ENCODE peak calls at places on chromosomes 4 and X, in nine cellular contexts. U is cardiac fibroblast, A is thoracic aorta, N is GM23338, V is endothelial cell, H is PC-3, O is NB4, X is astrocyte of the spinal cord, Y is pancreas. T is an unnamed sample.

GRCh38 chr4:26069218-26069617 is 155.2 kb downstream of the SMIM20 start:
- DNase-seq in U (peak), A (no peak), V (peak), Y (no peak), X (peak), H (peak), O (peak), N (peak), T (peak)

GRCh38 chr4:5635826-5636196 is 72.5 kb downstream of the EVC2 start:
- DNase-seq in N (no peak), X (peak), A (no peak), H (peak), U (peak), Y (no peak), V (no peak), O (no peak), T (peak)

GRCh38 chr4:6916587-6917444 is 7.2 kb downstream of the TBC1D14 start:
- DNase-seq in H (no peak), N (no peak), U (peak), O (peak), A (no peak), X (no peak), Y (no peak), V (no peak), T (no peak)

GRCh38 chrX:3191186-3191585 is 149.9 kb downstream of the ARSF start:
- DNase-seq in V (no peak), U (no peak), N (no peak), H (no peak), X (no peak), O (no peak), Y (no peak), A (no peak), T (no peak)

GRCh38 chrX:136639506-136640176 is 8.3 kb upstream of the CD40LG start:
- DNase-seq in U (peak), X (peak), A (no peak), O (peak), V (no peak), N (no peak), Y (no peak), H (peak), T (peak)

GRCh38 chr4:75908555-75908954 is 6.3 kb upstream of the PPEF2 start:
- DNase-seq in O (peak), A (no peak), U (peak), N (no peak), X (no peak), H (no peak), Y (no peak), V (no peak), T (no peak)

GRCh38 chrX:47228550-47229270 is 4.1 kb upstream of the USP11 start:
- DNase-seq in H (no peak), V (no peak), A (no peak), U (no peak), X (no peak), Y (no peak), O (no peak), N (no peak), T (no peak)

GRCh38 chr4:3219761-3220481 is 29.0 kb upstream of the MSANTD1 start:
- DNase-seq in A (no peak), N (no peak), Y (no peak), U (no peak), O (no peak), H (no peak), V (no peak), X (no peak), T (no peak)

GRCh38 chr4:152255437-152255836 is 280.5 kb downstream of the FBXW7 start:
- DNase-seq in V (no peak), U (peak), H (peak), A (no peak), O (peak), N (no peak), X (peak), Y (no peak), T (no peak)

GRCh38 chr4:108129226-108129625 is 39.5 kb downstream of the LEF1 start:
- DNase-seq in H (no peak), V (no peak), U (no peak), Y (no peak), O (no peak), N (no peak), A (no peak), X (no peak), T (no peak)

DNA sequence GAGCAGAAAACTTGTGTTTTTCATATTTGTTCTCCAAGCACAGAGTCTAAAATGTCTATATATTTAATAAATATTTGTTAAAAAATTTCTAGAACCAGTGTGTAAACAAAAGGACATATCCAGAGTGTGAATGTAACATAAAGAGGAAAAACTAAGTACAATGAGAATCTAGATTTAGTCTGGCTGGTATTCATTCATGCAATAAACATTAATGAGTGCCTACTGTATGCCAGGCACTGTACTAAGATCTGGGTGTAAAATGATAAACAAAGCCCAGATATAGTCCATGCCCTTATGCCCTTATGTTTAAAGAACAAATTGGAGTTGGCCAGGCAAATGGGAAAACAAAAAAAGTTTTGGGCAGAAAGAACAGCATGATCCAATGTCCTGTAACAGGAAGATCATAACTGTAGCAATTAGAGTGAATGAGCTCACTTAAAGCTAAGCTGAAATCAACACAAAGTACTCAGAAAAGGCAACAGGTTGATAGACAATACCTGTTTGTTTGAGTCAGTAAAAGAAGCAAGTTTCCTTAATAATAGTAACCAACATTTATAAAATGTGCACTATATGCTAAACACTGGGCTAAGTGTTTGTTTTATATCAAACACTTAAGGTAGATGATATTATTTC is 1.3 kb upstream of the TMLHE start:
- DNase-seq in O (no peak), V (no peak), N (no peak), U (no peak), X (no peak), Y (no peak), A (no peak), H (no peak), T (no peak)
- TF ChIP-seq CTCF in O (no peak), V (no peak), N (no peak), U (no peak), X (no peak), Y (no peak), A (no peak), H (no peak), T (no peak)

GRCh38 chrX:88605222-88605583 is 141.8 kb upstream of the CPXCR1 start:
- DNase-seq in H (peak), Y (no peak), U (peak), O (no peak), N (no peak), X (no peak), V (no peak), A (no peak), T (no peak)
- TF ChIP-seq CTCF in H (no peak), Y (no peak), U (no peak), O (no peak), N (no peak), X (no peak), V (no peak), A (no peak), T (no peak)

DNA sequence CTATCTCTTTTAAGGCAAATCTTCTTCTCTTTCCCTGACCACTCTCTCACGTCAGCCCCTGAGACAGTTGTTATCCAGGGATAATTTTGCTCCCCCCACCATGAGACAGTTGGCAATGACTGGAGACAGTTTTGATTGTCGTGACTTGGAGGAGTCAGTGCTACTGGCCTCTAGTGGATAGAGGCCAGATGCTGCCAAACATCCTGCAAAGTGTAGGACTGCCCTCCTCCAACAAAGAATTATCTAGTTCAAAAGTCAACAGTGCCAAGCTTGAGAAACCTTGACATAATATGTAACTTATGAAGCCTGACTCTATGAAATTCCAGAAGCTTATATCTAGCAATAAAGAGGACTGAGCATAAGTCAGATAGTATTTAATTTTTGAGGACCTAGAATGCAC is 502.1 kb upstream of the IGFBP7 start:
- DNase-seq in V (no peak), Y (no peak), H (peak), X (no peak), O (no peak), U (no peak), A (no peak), N (no peak), T (no peak)
- TF ChIP-seq CTCF in V (no peak), Y (no peak), H (peak), X (no peak), O (no peak), U (no peak), A (no peak), N (peak), T (no peak)

GRCh38 chr4:186946682-186947294 is 223.1 kb upstream of the FAT1 start:
- DNase-seq in H (peak), X (peak), V (peak), A (no peak), O (no peak), Y (peak), N (peak), U (peak), T (no peak)
- TF ChIP-seq CTCF in H (peak), X (peak), V (peak), A (no peak), O (no peak), Y (peak), N (peak), U (no peak), T (peak)

GRCh38 chr4:80486603-80487002 is 151.1 kb downstream of the CFAP299 start:
- DNase-seq in A (no peak), U (no peak), V (no peak), O (no peak), X (no peak), N (peak), H (no peak), Y (no peak), T (no peak)
- TF ChIP-seq CTCF in A (no peak), U (no peak), V (no peak), O (no peak), X (no peak), N (peak), H (no peak), Y (no peak), T (no peak)

GRCh38 chrX:110450050-110450449 is 91.4 kb downstream of the RTL9 start:
- DNase-seq in V (peak), O (peak), A (peak), X (peak), U (peak), Y (peak), H (peak), N (peak), T (peak)
- TF ChIP-seq CTCF in V (peak), O (peak), A (peak), X (peak), U (peak), Y (peak), H (peak), N (peak), T (peak)

GRCh38 chr4:119490335-119490734 is 138.3 kb downstream of the PDE5A start:
- DNase-seq in U (peak), Y (no peak), V (peak), X (peak), O (peak), H (peak), N (peak), A (no peak), T (peak)
- TF ChIP-seq CTCF in U (peak), Y (no peak), V (no peak), X (peak), O (no peak), H (peak), N (peak), A (no peak), T (peak)

GRCh38 chr4:169066934-169067333 is 56.9 kb upstream of the CBR4 start:
- DNase-seq in N (no peak), H (no peak), Y (no peak), O (no peak), X (no peak), A (no peak), U (no peak), V (no peak), T (no peak)

GRCh38 chr4:169070895-169071218 is 60.8 kb upstream of the CBR4 start:
- DNase-seq in V (no peak), N (no peak), O (no peak), Y (peak), A (no peak), X (no peak), H (peak), U (peak), T (no peak)

GRCh38 chr4:169071781-169072180 is 61.7 kb upstream of the CBR4 start:
- DNase-seq in V (no peak), A (no peak), O (no peak), Y (no peak), X (peak), N (no peak), U (no peak), H (no peak), T (no peak)

GRCh38 chr4:169070071-169070894 is 60.2 kb upstream of the CBR4 start:
- DNase-seq in H (peak), N (peak), A (peak), U (peak), O (peak), V (no peak), Y (peak), X (peak), T (peak)

GRCh38 chr4:169068423-169068822 is 58.4 kb upstream of the CBR4 start:
- DNase-seq in X (no peak), O (no peak), V (no peak), N (no peak), U (no peak), A (no peak), Y (no peak), H (no peak), T (no peak)
- TF ChIP-seq CTCF in X (no peak), O (no peak), V (no peak), N (no peak), U (no peak), A (no peak), Y (no peak), H (no peak), T (no peak)

DNA sequence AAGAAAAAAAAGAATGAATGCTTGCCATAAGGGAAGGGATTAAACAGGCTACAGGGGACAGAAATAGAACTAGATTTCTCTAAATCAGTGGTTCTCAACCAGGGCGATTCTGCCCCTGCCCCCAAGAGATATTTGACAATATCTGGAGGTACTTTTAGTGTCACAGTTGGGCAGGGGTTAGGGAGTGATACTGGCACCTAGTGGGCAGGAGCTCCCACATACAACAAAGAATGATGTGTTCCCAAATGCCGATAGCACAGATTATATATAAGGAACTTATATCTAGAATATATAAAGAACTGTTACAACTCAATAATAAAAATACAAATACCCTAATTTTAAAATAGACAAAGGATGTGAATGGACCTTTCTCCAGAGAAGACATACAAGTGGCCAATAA is 14.7 kb downstream of the S100G start:
- DNase-seq in H (peak), O (no peak), U (peak), N (no peak), A (no peak), Y (no peak), V (no peak), X (no peak), T (no peak)
- TF ChIP-seq CTCF in H (peak), O (no peak), U (no peak), N (peak), A (no peak), Y (no peak), V (no peak), X (peak), T (no peak)

GRCh38 chr4:141375855-141376254 is 155.2 kb downstream of the ZNF330 start:
- DNase-seq in V (no peak), Y (no peak), O (no peak), N (peak), H (peak), A (no peak), U (peak), X (peak), T (peak)
- TF ChIP-seq CTCF in V (no peak), Y (no peak), O (no peak), N (no peak), H (peak), A (no peak), U (peak), X (peak), T (peak)